ENCODE peak calls at places on chromosomes 1 and 21, in eight cellular contexts. One of them, this sample, is unnamed.

GRCh38 chr21:29185633-29186032 is 55.2 kb downstream of the MAP3K7CL start:
- DNase-seq in PC-3: no peak
- DNase-seq in mesothelial cell of epicardium: no peak
- DNase-seq in foreskin fibroblast: no peak
- DNase-seq in GM23338: no peak
- DNase-seq in omental fat pad: no peak
- DNase-seq in RWPE1: no peak
- DNase-seq in fibroblast of the aortic adventitia: no peak
- DNase-seq in this sample: no peak

GRCh38 chr1:198677027-198677426 is 38.2 kb downstream of the PTPRC start:
- DNase-seq in PC-3: peak
- DNase-seq in mesothelial cell of epicardium: no peak
- DNase-seq in foreskin fibroblast: peak
- DNase-seq in GM23338: no peak
- DNase-seq in omental fat pad: no peak
- DNase-seq in RWPE1: no peak
- DNase-seq in fibroblast of the aortic adventitia: no peak
- DNase-seq in this sample: no peak

GRCh38 chr21:14080040-14080763 is 130.6 kb downstream of the LIPI start:
- DNase-seq in PC-3: no peak
- DNase-seq in mesothelial cell of epicardium: no peak
- DNase-seq in foreskin fibroblast: no peak
- DNase-seq in GM23338: peak
- DNase-seq in omental fat pad: no peak
- DNase-seq in RWPE1: no peak
- DNase-seq in fibroblast of the aortic adventitia: no peak
- DNase-seq in this sample: no peak

GRCh38 chr1:155324717-155325595 is 4.3 kb downstream of the RUSC1 start:
- DNase-seq in PC-3: peak
- DNase-seq in mesothelial cell of epicardium: peak
- DNase-seq in foreskin fibroblast: peak
- DNase-seq in GM23338: peak
- DNase-seq in omental fat pad: no peak
- DNase-seq in RWPE1: peak
- DNase-seq in fibroblast of the aortic adventitia: peak
- DNase-seq in this sample: peak

GRCh38 chr1:28886731-28887417 is 27.5 kb upstream of the EPB41 start:
- DNase-seq in PC-3: peak
- DNase-seq in mesothelial cell of epicardium: peak
- DNase-seq in foreskin fibroblast: peak
- DNase-seq in GM23338: peak
- DNase-seq in omental fat pad: peak
- DNase-seq in RWPE1: peak
- DNase-seq in fibroblast of the aortic adventitia: peak
- DNase-seq in this sample: peak

GRCh38 chr1:27478098-27478497 is 11.9 kb downstream of the WASF2 start:
- DNase-seq in PC-3: no peak
- DNase-seq in mesothelial cell of epicardium: no peak
- DNase-seq in foreskin fibroblast: no peak
- DNase-seq in GM23338: no peak
- DNase-seq in omental fat pad: no peak
- DNase-seq in RWPE1: no peak
- DNase-seq in fibroblast of the aortic adventitia: no peak
- DNase-seq in this sample: no peak

GRCh38 chr1:83006271-83006670 is 992.7 kb downstream of the TTLL7 start:
- DNase-seq in PC-3: no peak
- DNase-seq in mesothelial cell of epicardium: no peak
- DNase-seq in foreskin fibroblast: no peak
- DNase-seq in GM23338: no peak
- DNase-seq in omental fat pad: no peak
- DNase-seq in RWPE1: no peak
- DNase-seq in fibroblast of the aortic adventitia: no peak
- DNase-seq in this sample: no peak

GRCh38 chr1:195867638-195868037 is 740.6 kb downstream of the KCNT2 start:
- DNase-seq in PC-3: no peak
- DNase-seq in mesothelial cell of epicardium: no peak
- DNase-seq in foreskin fibroblast: no peak
- DNase-seq in GM23338: no peak
- DNase-seq in omental fat pad: no peak
- DNase-seq in RWPE1: no peak
- DNase-seq in fibroblast of the aortic adventitia: no peak
- DNase-seq in this sample: no peak

GRCh38 chr21:40699366-40699765 is 147.6 kb downstream of the DSCAM start:
- DNase-seq in PC-3: no peak
- DNase-seq in mesothelial cell of epicardium: no peak
- DNase-seq in foreskin fibroblast: no peak
- DNase-seq in GM23338: no peak
- DNase-seq in omental fat pad: no peak
- DNase-seq in RWPE1: no peak
- DNase-seq in fibroblast of the aortic adventitia: no peak
- DNase-seq in this sample: no peak

GRCh38 chr1:162357681-162358266 is 18.9 kb downstream of the SPATA46 start:
- DNase-seq in PC-3: peak
- DNase-seq in mesothelial cell of epicardium: no peak
- DNase-seq in foreskin fibroblast: peak
- DNase-seq in GM23338: peak
- DNase-seq in omental fat pad: no peak
- DNase-seq in RWPE1: no peak
- DNase-seq in fibroblast of the aortic adventitia: peak
- DNase-seq in this sample: no peak

GRCh38 chr1:12191242-12192032 is 24.6 kb downstream of the TNFRSF1B start:
- DNase-seq in PC-3: no peak
- DNase-seq in mesothelial cell of epicardium: no peak
- DNase-seq in foreskin fibroblast: no peak
- DNase-seq in GM23338: peak
- DNase-seq in omental fat pad: no peak
- DNase-seq in RWPE1: no peak
- DNase-seq in fibroblast of the aortic adventitia: no peak
- DNase-seq in this sample: no peak

GRCh38 chr1:6658359-6658758 is 33.7 kb downstream of the THAP3 start:
- DNase-seq in PC-3: no peak
- DNase-seq in mesothelial cell of epicardium: no peak
- DNase-seq in foreskin fibroblast: no peak
- DNase-seq in GM23338: no peak
- DNase-seq in omental fat pad: no peak
- DNase-seq in RWPE1: no peak
- DNase-seq in fibroblast of the aortic adventitia: no peak
- DNase-seq in this sample: no peak

GRCh38 chr1:53321366-53321765 is 6.5 kb downstream of the LRP8 start:
- DNase-seq in PC-3: no peak
- DNase-seq in mesothelial cell of epicardium: no peak
- DNase-seq in foreskin fibroblast: no peak
- DNase-seq in GM23338: peak
- DNase-seq in omental fat pad: no peak
- DNase-seq in RWPE1: no peak
- DNase-seq in fibroblast of the aortic adventitia: no peak
- DNase-seq in this sample: peak

GRCh38 chr1:2480236-2480985 is 4.3 kb downstream of the PLCH2 start:
- DNase-seq in PC-3: no peak
- DNase-seq in mesothelial cell of epicardium: no peak
- DNase-seq in foreskin fibroblast: no peak
- DNase-seq in GM23338: no peak
- DNase-seq in omental fat pad: no peak
- DNase-seq in RWPE1: no peak
- DNase-seq in fibroblast of the aortic adventitia: no peak
- DNase-seq in this sample: no peak

GRCh38 chr21:36646645-36647044 is 52.3 kb upstream of the SIM2 start:
- DNase-seq in PC-3: no peak
- DNase-seq in mesothelial cell of epicardium: no peak
- DNase-seq in foreskin fibroblast: no peak
- DNase-seq in GM23338: no peak
- DNase-seq in omental fat pad: no peak
- DNase-seq in RWPE1: no peak
- DNase-seq in fibroblast of the aortic adventitia: no peak
- DNase-seq in this sample: no peak

DNA sequence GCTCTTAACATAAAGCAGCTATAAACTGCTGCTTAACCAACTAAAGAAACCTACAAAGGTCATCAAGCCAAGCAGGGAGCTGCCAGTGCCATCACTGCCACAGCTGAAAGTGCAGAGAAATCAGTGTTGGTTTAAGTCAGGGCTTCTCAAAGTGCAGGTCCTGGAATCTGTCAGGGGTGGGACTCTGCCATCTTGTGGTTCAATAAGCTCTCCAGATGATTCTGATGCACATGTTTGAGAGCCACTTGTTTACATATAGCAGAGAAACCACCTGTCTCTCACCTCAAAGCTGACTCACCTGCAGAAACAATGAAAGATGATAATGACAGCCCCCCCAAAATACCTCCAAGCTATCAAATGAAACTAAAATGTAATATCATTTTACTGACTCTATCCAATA is 49.3 kb downstream of the SH3GLB1 start:
- DNase-seq in PC-3: peak
- DNase-seq in mesothelial cell of epicardium: no peak
- DNase-seq in foreskin fibroblast: peak
- DNase-seq in GM23338: peak
- DNase-seq in omental fat pad: no peak
- DNase-seq in RWPE1: peak
- DNase-seq in fibroblast of the aortic adventitia: no peak
- DNase-seq in this sample: no peak
- TF ChIP-seq CTCF in PC-3: peak
- TF ChIP-seq CTCF in mesothelial cell of epicardium: no peak
- TF ChIP-seq CTCF in foreskin fibroblast: no peak
- TF ChIP-seq CTCF in GM23338: peak
- TF ChIP-seq CTCF in omental fat pad: no peak
- TF ChIP-seq CTCF in RWPE1: no peak
- TF ChIP-seq CTCF in fibroblast of the aortic adventitia: no peak
- TF ChIP-seq CTCF in this sample: no peak

GRCh38 chr1:183956559-183957188 is 80.9 kb downstream of the COLGALT2 start:
- DNase-seq in PC-3: peak
- DNase-seq in mesothelial cell of epicardium: no peak
- DNase-seq in foreskin fibroblast: peak
- DNase-seq in GM23338: no peak
- DNase-seq in omental fat pad: no peak
- DNase-seq in RWPE1: peak
- DNase-seq in fibroblast of the aortic adventitia: peak
- DNase-seq in this sample: no peak
- TF ChIP-seq CTCF in PC-3: peak
- TF ChIP-seq CTCF in mesothelial cell of epicardium: no peak
- TF ChIP-seq CTCF in foreskin fibroblast: peak
- TF ChIP-seq CTCF in GM23338: no peak
- TF ChIP-seq CTCF in omental fat pad: no peak
- TF ChIP-seq CTCF in RWPE1: no peak
- TF ChIP-seq CTCF in fibroblast of the aortic adventitia: peak
- TF ChIP-seq CTCF in this sample: no peak

GRCh38 chr1:35857830-35858229 is 25.2 kb upstream of the AGO1 start:
- DNase-seq in PC-3: peak
- DNase-seq in mesothelial cell of epicardium: no peak
- DNase-seq in foreskin fibroblast: peak
- DNase-seq in GM23338: peak
- DNase-seq in omental fat pad: no peak
- DNase-seq in RWPE1: no peak
- DNase-seq in fibroblast of the aortic adventitia: peak
- DNase-seq in this sample: no peak

GRCh38 chr1:35856964-35857363 is 26.0 kb upstream of the AGO1 start:
- DNase-seq in PC-3: no peak
- DNase-seq in mesothelial cell of epicardium: no peak
- DNase-seq in foreskin fibroblast: no peak
- DNase-seq in GM23338: no peak
- DNase-seq in omental fat pad: no peak
- DNase-seq in RWPE1: no peak
- DNase-seq in fibroblast of the aortic adventitia: no peak
- DNase-seq in this sample: no peak

GRCh38 chr1:35851175-35851869 is 31.7 kb upstream of the AGO1 start:
- DNase-seq in PC-3: no peak
- DNase-seq in mesothelial cell of epicardium: no peak
- DNase-seq in foreskin fibroblast: peak
- DNase-seq in GM23338: no peak
- DNase-seq in omental fat pad: no peak
- DNase-seq in RWPE1: no peak
- DNase-seq in fibroblast of the aortic adventitia: peak
- DNase-seq in this sample: no peak

GRCh38 chr1:35852241-35852640 is 30.8 kb upstream of the AGO1 start:
- DNase-seq in PC-3: no peak
- DNase-seq in mesothelial cell of epicardium: no peak
- DNase-seq in foreskin fibroblast: no peak
- DNase-seq in GM23338: no peak
- DNase-seq in omental fat pad: no peak
- DNase-seq in RWPE1: no peak
- DNase-seq in fibroblast of the aortic adventitia: no peak
- DNase-seq in this sample: no peak

DNA sequence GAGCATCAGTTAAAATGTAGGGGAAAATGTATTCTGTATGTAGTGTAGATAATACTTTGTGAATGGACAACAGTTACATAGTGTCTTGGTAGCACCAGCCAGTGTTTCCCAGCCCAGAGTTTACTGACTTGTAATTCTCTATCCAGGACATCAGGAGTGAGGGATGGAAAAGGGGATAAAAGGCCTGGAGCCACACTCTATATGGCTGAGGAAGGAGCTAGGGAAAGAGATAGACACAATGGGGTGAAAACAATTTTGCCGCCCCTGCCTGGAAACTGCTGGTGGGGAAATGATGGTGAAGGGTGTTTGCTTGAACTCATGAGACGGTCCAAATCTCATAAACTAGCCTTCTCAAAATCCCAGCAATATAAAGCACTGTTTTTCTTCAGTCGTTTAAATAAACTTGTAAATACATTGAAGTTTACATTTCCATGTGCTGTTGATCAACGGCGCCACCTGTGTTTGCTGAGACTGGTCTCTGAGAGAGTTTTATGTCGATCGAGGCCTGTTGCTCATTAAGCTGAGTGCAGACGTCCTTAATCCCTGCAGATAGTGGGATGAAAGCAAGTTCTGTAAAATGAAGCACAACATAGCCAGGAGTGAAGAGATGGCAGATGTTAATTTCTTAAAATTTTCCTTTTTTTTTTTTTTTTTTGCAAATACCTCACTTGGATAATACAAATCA is 27.9 kb upstream of the AGO1 start:
- DNase-seq in PC-3: no peak
- DNase-seq in mesothelial cell of epicardium: no peak
- DNase-seq in foreskin fibroblast: no peak
- DNase-seq in GM23338: peak
- DNase-seq in omental fat pad: no peak
- DNase-seq in RWPE1: no peak
- DNase-seq in fibroblast of the aortic adventitia: no peak
- DNase-seq in this sample: no peak
- TF ChIP-seq CTCF in PC-3: peak
- TF ChIP-seq CTCF in mesothelial cell of epicardium: no peak
- TF ChIP-seq CTCF in foreskin fibroblast: no peak
- TF ChIP-seq CTCF in GM23338: peak
- TF ChIP-seq CTCF in omental fat pad: no peak
- TF ChIP-seq CTCF in RWPE1: no peak
- TF ChIP-seq CTCF in fibroblast of the aortic adventitia: no peak
- TF ChIP-seq CTCF in this sample: no peak

GRCh38 chr1:86169625-86170024 is 13.1 kb upstream of the COL24A1 start:
- DNase-seq in PC-3: peak
- DNase-seq in mesothelial cell of epicardium: no peak
- DNase-seq in foreskin fibroblast: peak
- DNase-seq in GM23338: no peak
- DNase-seq in omental fat pad: no peak
- DNase-seq in RWPE1: no peak
- DNase-seq in fibroblast of the aortic adventitia: no peak
- DNase-seq in this sample: no peak
- TF ChIP-seq CTCF in PC-3: peak
- TF ChIP-seq CTCF in mesothelial cell of epicardium: no peak
- TF ChIP-seq CTCF in foreskin fibroblast: peak
- TF ChIP-seq CTCF in GM23338: no peak
- TF ChIP-seq CTCF in omental fat pad: no peak
- TF ChIP-seq CTCF in RWPE1: no peak
- TF ChIP-seq CTCF in fibroblast of the aortic adventitia: peak
- TF ChIP-seq CTCF in this sample: no peak

GRCh38 chr1:62038594-62039284 is 155.9 kb upstream of the L1TD1 start:
- DNase-seq in PC-3: peak
- DNase-seq in mesothelial cell of epicardium: no peak
- DNase-seq in foreskin fibroblast: no peak
- DNase-seq in GM23338: no peak
- DNase-seq in omental fat pad: no peak
- DNase-seq in RWPE1: no peak
- DNase-seq in fibroblast of the aortic adventitia: no peak
- DNase-seq in this sample: no peak
- TF ChIP-seq CTCF in PC-3: peak
- TF ChIP-seq CTCF in mesothelial cell of epicardium: no peak
- TF ChIP-seq CTCF in foreskin fibroblast: no peak
- TF ChIP-seq CTCF in GM23338: peak
- TF ChIP-seq CTCF in omental fat pad: no peak
- TF ChIP-seq CTCF in RWPE1: no peak
- TF ChIP-seq CTCF in fibroblast of the aortic adventitia: no peak
- TF ChIP-seq CTCF in this sample: no peak